ENCODE peak calls at places on chromosomes 7 and 10, in four cellular contexts. P, K, A and L are unnamed samples.

GRCh38 chr10:5555881-5556280 is 31.1 kb downstream of the CALML3 start:
- DNase-seq in P (no peak), K (no peak), A (no peak), L (no peak)

GRCh38 chr7:127933116-127933515 is 98.1 kb downstream of the LRRC4 start:
- DNase-seq in K (no peak), A (no peak), P (no peak), L (no peak)

GRCh38 chr7:81308643-81309354 is 389.9 kb upstream of the SEMA3C start:
- DNase-seq in K (no peak), A (no peak), P (no peak), L (no peak)

GRCh38 chr7:129779602-129780256 is 168.2 kb downstream of the NRF1 start:
- DNase-seq in K (peak), P (peak), A (peak), L (no peak)

GRCh38 chr7:155381852-155382801 is 75.8 kb upstream of the EN2 start:
- DNase-seq in P (no peak), K (no peak), A (no peak), L (no peak)

GRCh38 chr7:98671733-98672331 is 54.7 kb downstream of the NPTX2 start:
- DNase-seq in K (no peak), P (no peak), A (no peak), L (no peak)

GRCh38 chr10:42958142-42958868 is 118.6 kb upstream of the RET start:
- DNase-seq in P (peak), A (no peak), K (no peak), L (no peak)

GRCh38 chr7:73811760-73812168 is 19.0 kb upstream of the CLDN4 start:
- DNase-seq in A (peak), K (peak), P (peak), L (peak)

GRCh38 chr10:47214520-47214919 is 85.5 kb upstream of the GDF10 start:
- DNase-seq in P (no peak), A (no peak), K (no peak), L (no peak)